ENCODE peak calls at places on chromosomes 3 and 15, in eight cellular contexts. H is fibroblast of lung, J is GM12878, C is Karpas-422, S is HCT116, R is GM23248, Y is IMR-90, M is HepG2. E is an unnamed sample.

GRCh38 chr3:174330303-174330702 is 528.8 kb upstream of the NAALADL2 start:
- DNase-seq in H (peak; percentile 65), J (no peak), C (no peak), S (no peak), R (peak; percentile 87), Y (peak; percentile 85), M (no peak), E (no peak)

GRCh38 chr15:77844798-77845446 is 212.2 kb upstream of the LINGO1 start:
- DNase-seq in H (no peak), J (no peak), C (peak; percentile 63), S (no peak), R (no peak), Y (no peak), M (no peak), E (no peak)

GRCh38 chr3:78721771-78722543 is 1045.8 kb downstream of the ROBO1 start:
- DNase-seq in H (peak; percentile 15), J (no peak), C (no peak), S (no peak), R (no peak), Y (peak; percentile 29), M (no peak), E (no peak)

GRCh38 chr3:39577541-39577940 is 110.1 kb downstream of the MOBP start:
- DNase-seq in H (no peak), J (no peak), C (peak; percentile 87), S (no peak), R (no peak), Y (no peak), M (no peak), E (no peak)

GRCh38 chr3:108202080-108202479 is 20.1 kb downstream of the IFT57 start:
- DNase-seq in H (no peak), J (no peak), C (no peak), S (no peak), R (peak; percentile 27), Y (peak; percentile 53), M (no peak), E (no peak)

GRCh38 chr3:5133239-5133638 is 11.1 kb downstream of the ARL8B start:
- DNase-seq in H (no peak), J (no peak), C (peak; percentile 14), S (no peak), R (no peak), Y (no peak), M (no peak), E (no peak)

GRCh38 chr3:69775751-69776150 is 36.5 kb downstream of the MITF start:
- DNase-seq in H (no peak), J (no peak), C (no peak), S (no peak), R (no peak), Y (no peak), M (no peak), E (no peak)

GRCh38 chr3:24100694-24101402 is 155.8 kb downstream of the NR1D2 start:
- DNase-seq in H (peak; percentile 65), J (no peak), C (no peak), S (no peak), R (no peak), Y (peak; percentile 5), M (peak; percentile 50), E (no peak)

GRCh38 chr3:127450331-127450730 is 140.2 kb downstream of the TPRA1 start:
- DNase-seq in H (no peak), J (no peak), C (no peak), S (no peak), R (no peak), Y (no peak), M (no peak), E (no peak)

GRCh38 chr3:38823722-38824121 is 7.7 kb upstream of the SCN10A start:
- DNase-seq in H (no peak), J (no peak), C (no peak), S (no peak), R (no peak), Y (peak; percentile 21), M (no peak), E (no peak)

GRCh38 chr3:109257269-109257668 is 59.0 kb downstream of the DPPA2 start:
- DNase-seq in H (peak; percentile 84), J (no peak), C (no peak), S (no peak), R (peak; percentile 18), Y (peak; percentile 43), M (no peak), E (no peak)

GRCh38 chr15:74817370-74817737 is 4.7 kb downstream of the LMAN1L start:
- DNase-seq in H (no peak), J (no peak), C (no peak), S (no peak), R (peak; percentile 60), Y (peak; percentile 16), M (peak; percentile 56), E (no peak)

GRCh38 chr3:55624238-55624637 is 137.1 kb upstream of the WNT5A start:
- DNase-seq in H (no peak), J (peak; percentile 65), C (no peak), S (no peak), R (peak; percentile 78), Y (peak; percentile 61), M (no peak), E (no peak)

GRCh38 chr3:89572261-89572660 is 464.8 kb downstream of the EPHA3 start:
- DNase-seq in H (peak; percentile 67), J (no peak), C (no peak), S (no peak), R (no peak), Y (peak; percentile 15), M (no peak), E (no peak)

GRCh38 chr3:166446291-166446690 is 609.1 kb upstream of the BCHE start:
- DNase-seq in H (peak; percentile 53), J (no peak), C (no peak), S (no peak), R (no peak), Y (peak; percentile 78), M (no peak), E (no peak)

GRCh38 chr3:129758921-129759320 is 134.6 kb downstream of the TMCC1 start:
- DNase-seq in H (no peak), J (no peak), C (no peak), S (no peak), R (no peak), Y (no peak), M (no peak), E (no peak)

GRCh38 chr3:56494679-56495322 is 26.5 kb upstream of the ERC2 start:
- DNase-seq in H (peak; percentile 85), J (peak; percentile 23), C (peak; percentile 95), S (peak; percentile 73), R (peak; percentile 83), Y (peak; percentile 80), M (peak; percentile 85), E (peak; percentile 83)

DNA sequence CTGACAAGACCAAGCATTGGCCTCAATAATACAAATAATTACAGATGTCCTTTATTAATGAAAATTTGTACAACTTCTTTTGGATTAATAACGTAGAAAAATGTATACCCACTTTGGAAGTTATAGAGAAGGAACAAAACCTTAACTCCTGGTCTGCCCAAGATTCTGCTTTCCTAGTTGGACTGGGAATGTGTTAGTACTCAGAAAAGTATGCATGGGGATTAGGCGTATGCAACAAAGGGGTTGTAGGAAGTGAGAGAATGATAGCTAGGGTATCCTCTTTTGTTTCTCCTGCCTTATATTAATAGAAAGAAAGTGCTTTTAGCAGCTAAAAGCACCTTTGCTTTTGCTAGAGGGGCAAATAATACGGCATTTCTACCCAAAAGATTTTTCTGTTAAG is 116.2 kb upstream of the LRRFIP2 start:
- DNase-seq in H (peak; percentile 36), J (no peak), C (no peak), S (no peak), R (peak; percentile 58), Y (peak; percentile 75), M (no peak), E (no peak)
- H3K4me3 ChIP-seq in H (no peak overlapping the region), J (no peak overlapping the region), C (no peak overlapping the region), S (no peak overlapping the region), R (peak overlapping the region; percentile 27), Y (no peak overlapping the region), M (no peak overlapping the region), E (no peak overlapping the region)

GRCh38 chr15:22227411-22227810 is 147.1 kb downstream of the OR4M2 start:
- DNase-seq in H (no peak), J (no peak), C (no peak), S (no peak), R (no peak), Y (no peak), M (no peak), E (no peak)

GRCh38 chr15:22227961-22228762 is 147.8 kb downstream of the OR4M2 start:
- DNase-seq in H (no peak), J (no peak), C (no peak), S (no peak), R (no peak), Y (no peak), M (no peak), E (no peak)

GRCh38 chr15:22229971-22230815 is 149.9 kb downstream of the OR4M2 start:
- DNase-seq in H (no peak), J (no peak), C (no peak), S (no peak), R (no peak), Y (no peak), M (no peak), E (no peak)

GRCh38 chr15:22224241-22224671 is 143.9 kb downstream of the OR4M2 start:
- DNase-seq in H (no peak), J (no peak), C (peak; percentile 44), S (no peak), R (no peak), Y (no peak), M (no peak), E (no peak)

DNA sequence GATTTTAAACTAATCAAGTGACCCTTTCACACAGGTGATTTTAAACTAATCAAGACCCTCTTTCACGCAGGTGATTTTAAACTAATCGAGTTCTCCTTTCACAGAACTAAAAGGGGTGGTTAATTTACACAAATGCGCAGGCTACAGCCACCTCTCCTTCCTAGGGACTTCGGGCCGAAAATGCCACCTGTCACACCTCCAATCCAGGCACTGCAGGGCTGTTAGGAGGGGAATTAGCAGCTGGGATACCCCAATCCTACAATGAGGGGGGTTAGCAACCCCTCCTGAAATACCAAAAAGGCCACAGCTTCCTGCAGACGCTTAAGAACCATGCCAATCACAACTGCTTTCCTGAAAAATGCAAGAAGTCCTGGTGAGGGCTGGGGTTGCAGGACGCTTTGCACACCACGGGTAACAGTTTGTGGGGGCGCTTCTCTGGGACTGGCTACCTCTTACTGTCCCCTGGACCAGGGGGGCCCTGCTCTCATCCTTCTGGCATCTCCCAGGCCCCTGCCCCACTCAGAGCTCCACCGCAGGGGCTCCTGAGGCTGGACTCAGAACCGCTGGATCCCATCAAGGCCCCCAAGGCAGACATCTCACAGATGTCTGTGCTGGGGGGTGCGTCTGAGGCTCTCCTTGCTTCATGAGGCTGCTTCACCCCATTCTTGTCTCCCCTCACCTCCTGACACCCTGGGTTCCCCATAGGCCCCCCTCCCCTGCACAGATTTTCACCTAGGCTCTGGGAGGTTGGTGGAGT is 145.9 kb downstream of the OR4M2 start:
- DNase-seq in H (no peak), J (no peak), C (no peak), S (no peak), R (no peak), Y (no peak), M (no peak), E (no peak)
- H3K9me3 ChIP-seq in H (peaks cover 8% of the 10 kb centered on the region), J (no peaks in the 10 kb centered on the region), C (no peaks in the 10 kb centered on the region), S (peaks cover 64% of the 10 kb centered on the region), R (no peaks in the 10 kb centered on the region), Y (peaks cover 51% of the 10 kb centered on the region), M (no peaks in the 10 kb centered on the region), E (no peaks in the 10 kb centered on the region)

GRCh38 chr3:169666079-169666436 is 2.5 kb upstream of the MECOM start:
- DNase-seq in H (no peak), J (no peak), C (no peak), S (no peak), R (no peak), Y (no peak), M (no peak), E (no peak)
- H2AFZ ChIP-seq in H (no peak overlapping the region), J (no peak overlapping the region), C (no peak overlapping the region), S (no peak overlapping the region), R (no peak overlapping the region), Y (no peak overlapping the region), M (no peak overlapping the region), E (no peak overlapping the region)

GRCh38 chr3:136022518-136023263 is 57.2 kb downstream of the PPP2R3A start:
- DNase-seq in H (no peak), J (no peak), C (no peak), S (no peak), R (no peak), Y (no peak), M (no peak), E (no peak)
- H3K4me3 ChIP-seq in H (no peak overlapping the region), J (no peak overlapping the region), C (no peak overlapping the region), S (no peak overlapping the region), R (no peak overlapping the region), Y (no peak overlapping the region), M (no peak overlapping the region), E (no peak overlapping the region)

E was measured in DND-41.